ENCODE peak calls at places on chromosomes 7 and 10, in four cellular contexts. One of them, this sample, is unnamed.

GRCh38 chr10:75640803-75641202 is 209.4 kb downstream of the LRMDA start:
- DNase-seq in foreskin fibroblast: no peak
- DNase-seq in SK-N-SH: no peak
- DNase-seq in HepG2: no peak
- DNase-seq in this sample: no peak

GRCh38 chr7:46754135-46754730 is 827.7 kb downstream of the TNS3 start:
- DNase-seq in foreskin fibroblast: peak
- DNase-seq in SK-N-SH: no peak
- DNase-seq in HepG2: no peak
- DNase-seq in this sample: no peak

GRCh38 chr7:100687740-100688592 is 6.1 kb downstream of the GIGYF1 start:
- DNase-seq in foreskin fibroblast: peak
- DNase-seq in SK-N-SH: no peak
- DNase-seq in HepG2: no peak
- DNase-seq in this sample: no peak

GRCh38 chr10:3287566-3288445 is 115.2 kb upstream of the PITRM1 start:
- DNase-seq in foreskin fibroblast: no peak
- DNase-seq in SK-N-SH: no peak
- DNase-seq in HepG2: no peak
- DNase-seq in this sample: no peak

GRCh38 chr10:110460111-110460809 is 37.4 kb upstream of the DUSP5 start:
- DNase-seq in foreskin fibroblast: no peak
- DNase-seq in SK-N-SH: peak
- DNase-seq in HepG2: peak
- DNase-seq in this sample: no peak

GRCh38 chr10:26408858-26409494 is 29.2 kb upstream of the APBB1IP start:
- DNase-seq in foreskin fibroblast: no peak
- DNase-seq in SK-N-SH: no peak
- DNase-seq in HepG2: no peak
- DNase-seq in this sample: no peak

GRCh38 chr7:155917836-155918385 is 105.6 kb upstream of the SHH start:
- DNase-seq in foreskin fibroblast: no peak
- DNase-seq in SK-N-SH: no peak
- DNase-seq in HepG2: no peak
- DNase-seq in this sample: no peak

GRCh38 chr10:131777162-131777561 is 123.6 kb upstream of the PPP2R2D start:
- DNase-seq in foreskin fibroblast: no peak
- DNase-seq in SK-N-SH: no peak
- DNase-seq in HepG2: no peak
- DNase-seq in this sample: no peak

GRCh38 chr7:151086802-151087246 is 549 bp downstream of the AGAP3 start:
- DNase-seq in foreskin fibroblast: peak
- DNase-seq in SK-N-SH: peak
- DNase-seq in HepG2: no peak
- DNase-seq in this sample: no peak

GRCh38 chr10:124643281-124644009 is 100.7 kb downstream of the FAM53B start:
- DNase-seq in foreskin fibroblast: no peak
- DNase-seq in SK-N-SH: no peak
- DNase-seq in HepG2: no peak
- DNase-seq in this sample: no peak

GRCh38 chr7:80392229-80393169 is 119.4 kb downstream of the GNAT3 start:
- DNase-seq in foreskin fibroblast: no peak
- DNase-seq in SK-N-SH: peak
- DNase-seq in HepG2: peak
- DNase-seq in this sample: no peak

GRCh38 chr7:123846217-123846891 is 1.4 kb downstream of the HYAL4 start:
- DNase-seq in foreskin fibroblast: no peak
- DNase-seq in SK-N-SH: no peak
- DNase-seq in HepG2: no peak
- DNase-seq in this sample: no peak

GRCh38 chr7:75945297-75946168 is 30.6 kb downstream of the POR start:
- DNase-seq in foreskin fibroblast: peak
- DNase-seq in SK-N-SH: no peak
- DNase-seq in HepG2: peak
- DNase-seq in this sample: no peak

GRCh38 chr7:621572-622285 is 102.1 kb upstream of the PDGFA start:
- DNase-seq in foreskin fibroblast: no peak
- DNase-seq in SK-N-SH: no peak
- DNase-seq in HepG2: no peak
- DNase-seq in this sample: no peak

GRCh38 chr7:16668049-16668858 is 22.3 kb downstream of the BZW2 start:
- DNase-seq in foreskin fibroblast: peak
- DNase-seq in SK-N-SH: peak
- DNase-seq in HepG2: peak
- DNase-seq in this sample: peak

GRCh38 chr7:115191506-115191905 is 269.6 kb downstream of the MDFIC start:
- DNase-seq in foreskin fibroblast: no peak
- DNase-seq in SK-N-SH: no peak
- DNase-seq in HepG2: no peak
- DNase-seq in this sample: no peak

GRCh38 chr7:117323877-117324699 is 1.2 kb upstream of the WNT2 start:
- DNase-seq in foreskin fibroblast: peak
- DNase-seq in SK-N-SH: peak
- DNase-seq in HepG2: no peak
- DNase-seq in this sample: no peak

GRCh38 chr10:131445623-131446022 is 134.1 kb upstream of the TCERG1L start:
- DNase-seq in foreskin fibroblast: no peak
- DNase-seq in SK-N-SH: no peak
- DNase-seq in HepG2: no peak
- DNase-seq in this sample: no peak

GRCh38 chr7:157472311-157473050 is 135.7 kb downstream of the DNAJB6 start:
- DNase-seq in foreskin fibroblast: no peak
- DNase-seq in SK-N-SH: no peak
- DNase-seq in HepG2: no peak
- DNase-seq in this sample: no peak

GRCh38 chr7:14606101-14606500 is 296.4 kb downstream of the DGKB start:
- DNase-seq in foreskin fibroblast: no peak
- DNase-seq in SK-N-SH: no peak
- DNase-seq in HepG2: no peak
- DNase-seq in this sample: no peak

GRCh38 chr10:79605308-79605707 is 5.4 kb upstream of the SFTPA1 start:
- DNase-seq in foreskin fibroblast: no peak
- DNase-seq in SK-N-SH: no peak
- DNase-seq in HepG2: no peak
- DNase-seq in this sample: no peak

GRCh38 chr7:130940907-130941306 is 206.9 kb upstream of the KLF14 start:
- DNase-seq in foreskin fibroblast: no peak
- DNase-seq in SK-N-SH: no peak
- DNase-seq in HepG2: no peak
- DNase-seq in this sample: no peak

GRCh38 chr7:130937830-130938229 is 203.8 kb upstream of the KLF14 start:
- DNase-seq in foreskin fibroblast: no peak
- DNase-seq in SK-N-SH: no peak
- DNase-seq in HepG2: no peak
- DNase-seq in this sample: no peak

GRCh38 chr7:130938661-130939060 is 204.7 kb upstream of the KLF14 start:
- DNase-seq in foreskin fibroblast: no peak
- DNase-seq in SK-N-SH: no peak
- DNase-seq in HepG2: no peak
- DNase-seq in this sample: no peak

GRCh38 chr7:130940326-130940725 is 206.3 kb upstream of the KLF14 start:
- DNase-seq in foreskin fibroblast: no peak
- DNase-seq in SK-N-SH: no peak
- DNase-seq in HepG2: no peak
- DNase-seq in this sample: no peak

GRCh38 chr7:130939285-130940095 is 205.5 kb upstream of the KLF14 start:
- DNase-seq in foreskin fibroblast: no peak
- DNase-seq in SK-N-SH: no peak
- DNase-seq in HepG2: no peak
- DNase-seq in this sample: no peak
- TF ChIP-seq CTCF in foreskin fibroblast: no peak
- TF ChIP-seq CTCF in SK-N-SH: peak
- TF ChIP-seq CTCF in HepG2: no peak
- TF ChIP-seq CTCF in this sample: no peak

DNA sequence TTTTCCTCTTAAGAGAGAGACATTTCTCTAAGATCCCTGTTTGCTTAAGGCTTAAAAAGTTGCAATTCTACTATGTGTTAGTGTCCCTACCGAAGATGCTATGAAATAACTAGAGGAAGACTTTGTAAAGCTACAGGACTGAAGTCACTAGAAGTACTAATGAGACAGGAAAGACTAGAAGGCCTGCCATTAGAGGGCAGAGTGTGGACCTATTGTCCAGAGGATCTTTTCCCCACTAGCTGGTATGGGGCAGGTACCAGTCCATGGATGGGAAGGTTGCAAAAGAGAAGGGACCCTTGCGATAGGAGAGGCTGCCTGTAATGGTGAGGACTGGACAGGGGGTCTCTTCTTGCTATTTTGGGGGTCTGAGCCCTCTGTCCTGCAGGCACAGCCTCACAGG is 178.1 kb downstream of the TMEM178B start:
- DNase-seq in foreskin fibroblast: no peak
- DNase-seq in SK-N-SH: no peak
- DNase-seq in HepG2: no peak
- DNase-seq in this sample: no peak
- TF ChIP-seq CTCF in foreskin fibroblast: no peak
- TF ChIP-seq CTCF in SK-N-SH: no peak
- TF ChIP-seq CTCF in HepG2: peak
- TF ChIP-seq CTCF in this sample: no peak

DNA sequence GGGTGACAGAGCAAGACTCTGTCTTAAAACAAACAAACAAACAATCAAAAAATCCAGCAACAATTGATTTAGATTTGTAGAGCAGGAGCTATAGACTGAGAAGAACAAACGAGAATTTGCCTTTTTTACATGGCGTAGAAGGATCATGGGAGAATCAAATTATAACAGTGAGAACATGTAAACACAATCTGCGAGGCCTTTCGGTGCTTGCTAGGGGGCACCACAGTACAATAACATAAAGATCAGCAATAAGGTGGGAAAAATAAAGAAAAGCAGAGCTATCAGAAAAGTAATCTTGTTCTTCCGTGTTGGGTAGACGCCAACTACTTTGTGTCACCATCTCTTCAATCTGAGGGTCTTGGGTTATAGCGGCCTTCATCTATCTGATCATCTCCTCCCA is 82.2 kb downstream of the NOD1 start:
- DNase-seq in foreskin fibroblast: no peak
- DNase-seq in SK-N-SH: peak
- DNase-seq in HepG2: no peak
- DNase-seq in this sample: no peak
- TF ChIP-seq CTCF in foreskin fibroblast: peak
- TF ChIP-seq CTCF in SK-N-SH: no peak
- TF ChIP-seq CTCF in HepG2: peak
- TF ChIP-seq CTCF in this sample: peak

GRCh38 chr10:117178190-117178589 is 19.1 kb upstream of the KCNK18 start:
- DNase-seq in foreskin fibroblast: no peak
- DNase-seq in SK-N-SH: no peak
- DNase-seq in HepG2: no peak
- DNase-seq in this sample: no peak

GRCh38 chr10:117174439-117175214 is 22.7 kb upstream of the KCNK18 start:
- DNase-seq in foreskin fibroblast: peak
- DNase-seq in SK-N-SH: peak
- DNase-seq in HepG2: peak
- DNase-seq in this sample: peak

GRCh38 chr10:117170244-117170643 is 27.0 kb upstream of the KCNK18 start:
- DNase-seq in foreskin fibroblast: no peak
- DNase-seq in SK-N-SH: no peak
- DNase-seq in HepG2: no peak
- DNase-seq in this sample: no peak

GRCh38 chr10:117175901-117176534 is 21.3 kb upstream of the KCNK18 start:
- DNase-seq in foreskin fibroblast: peak
- DNase-seq in SK-N-SH: peak
- DNase-seq in HepG2: peak
- DNase-seq in this sample: peak

DNA sequence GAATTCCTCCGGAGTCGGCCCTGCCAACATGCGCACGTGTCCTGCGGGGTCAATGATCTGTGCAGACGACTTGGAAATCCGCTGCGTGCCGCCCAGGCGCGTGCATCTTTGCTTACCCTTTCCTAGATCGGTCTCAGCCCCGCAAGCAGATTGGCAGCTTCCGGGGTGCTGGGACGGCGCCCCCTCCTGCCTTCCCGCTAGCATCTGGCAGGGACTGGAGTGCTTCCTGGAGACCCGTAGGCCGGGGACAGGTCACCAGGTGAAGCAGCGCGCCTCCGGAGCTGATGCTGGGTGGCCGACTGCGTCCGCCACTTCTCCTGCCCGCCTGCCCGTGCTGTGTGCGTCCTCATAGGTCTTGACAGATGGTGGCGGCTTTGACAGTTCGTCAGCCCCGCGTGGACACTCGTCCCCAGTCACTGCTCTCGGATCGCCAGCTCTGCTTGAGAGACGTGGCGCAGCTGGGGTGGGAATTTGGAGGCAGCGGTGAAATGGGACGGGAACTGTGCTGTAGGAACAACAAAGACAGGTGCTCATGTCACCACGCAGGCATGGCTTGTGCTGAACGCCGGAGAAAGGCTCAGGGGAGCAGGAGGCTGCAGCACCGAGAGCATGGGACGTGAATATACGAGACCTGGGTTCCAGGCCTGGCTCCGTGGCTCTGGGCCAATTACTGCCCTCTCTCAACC is 21.9 kb upstream of the KCNK18 start:
- DNase-seq in foreskin fibroblast: no peak
- DNase-seq in SK-N-SH: peak
- DNase-seq in HepG2: no peak
- DNase-seq in this sample: no peak
- TF ChIP-seq CTCF in foreskin fibroblast: no peak
- TF ChIP-seq CTCF in SK-N-SH: peak
- TF ChIP-seq CTCF in HepG2: no peak
- TF ChIP-seq CTCF in this sample: no peak

This sample was measured in AG09319.